ENCODE peak calls at places on chromosomes 2 and 18, in four cellular contexts. J is epithelial cell of esophagus, N is WTC11, S is HepG2. X is an unnamed sample.

GRCh38 chr18:70422061-70422965 is 133.5 kb downstream of the SOCS6 start:
- DNase-seq in J (peak; percentile 86), N (no peak), S (peak; percentile 35), X (peak; percentile 93)

GRCh38 chr2:179460530-179460929 is 195.9 kb upstream of the SESTD1 start:
- DNase-seq in S (peak; percentile 58), J (peak; percentile 92), N (no peak), X (peak; percentile 96)

GRCh38 chr2:1864981-1865421 is 120.7 kb upstream of the PXDN start:
- DNase-seq in N (peak; percentile 43), J (no peak), S (no peak), X (no peak)

GRCh38 chr2:11863103-11863502 is 116.7 kb downstream of the LPIN1 start:
- DNase-seq in S (no peak), N (no peak), J (no peak), X (no peak)

GRCh38 chr2:7572460-7572859 is 655.2 kb downstream of the RNF144A start:
- DNase-seq in N (no peak), J (no peak), S (no peak), X (no peak)

GRCh38 chr2:201404699-201405275 is 46.5 kb downstream of the TRAK2 start:
- DNase-seq in J (no peak), N (no peak), S (no peak), X (no peak)

GRCh38 chr2:144414324-144414845 is 105.5 kb downstream of the ZEB2 start:
- DNase-seq in S (no peak), N (no peak), J (peak; percentile 92), X (peak; percentile 97)

GRCh38 chr2:70450641-70451250 is 102.9 kb downstream of the TGFA start:
- DNase-seq in N (no peak), S (no peak), J (no peak), X (no peak)

GRCh38 chr18:56112013-56112749 is 524.2 kb upstream of the TCF4 start:
- DNase-seq in S (no peak), N (no peak), J (peak; percentile 70), X (peak; percentile 75)

GRCh38 chr2:137927846-137928245 is 36.4 kb upstream of the HNMT start:
- DNase-seq in N (no peak), J (no peak), S (no peak), X (no peak)

GRCh38 chr18:39589496-39589895 is 2023.9 kb upstream of the CELF4 start:
- DNase-seq in N (no peak), S (no peak), J (no peak), X (no peak)

GRCh38 chr2:109369671-109370191 is 240.7 kb downstream of the SH3RF3 start:
- DNase-seq in S (no peak), N (no peak), J (no peak), X (no peak)

GRCh38 chr2:115160523-115161521 is 718.4 kb downstream of the DPP10 start:
- DNase-seq in N (peak; percentile 36), J (no peak), S (peak; percentile 8), X (no peak)

GRCh38 chr18:45879681-45880655 is 54.5 kb downstream of the SIGLEC15 start:
- DNase-seq in N (peak; percentile 83), J (peak; percentile 60), S (peak; percentile 34), X (peak; percentile 65)

GRCh38 chr2:42026332-42026731 is 21.5 kb upstream of the PKDCC start:
- DNase-seq in J (no peak), S (no peak), N (no peak), X (no peak)

GRCh38 chr18:70377317-70377799 is 88.5 kb downstream of the SOCS6 start:
- DNase-seq in J (no peak), S (peak; percentile 93), N (no peak), X (no peak)

GRCh38 chr2:163187119-163187518 is 348.6 kb upstream of the KCNH7 start:
- DNase-seq in N (no peak), J (no peak), S (no peak), X (no peak)

GRCh38 chr2:202102425-202103005 is 29.5 kb downstream of the KIAA2012 start:
- DNase-seq in N (no peak), S (no peak), J (no peak), X (no peak)

GRCh38 chr2:32788106-32788505 is 158.6 kb upstream of the LTBP1 start:
- DNase-seq in S (no peak), J (no peak), N (no peak), X (no peak)

GRCh38 chr18:48581206-48581605 is 42.4 kb downstream of the CTIF start:
- DNase-seq in J (no peak), N (no peak), S (no peak), X (no peak)

GRCh38 chr2:12424219-12424618 is 292.5 kb upstream of the TRIB2 start:
- DNase-seq in N (no peak), S (no peak), J (peak; percentile 31), X (no peak)

GRCh38 chr2:25354116-25354515 is 12.4 kb upstream of the DNMT3A start:
- DNase-seq in N (no peak), J (no peak), S (no peak), X (no peak)

GRCh38 chr2:56741601-56742102 is 557.9 kb downstream of the CCDC85A start:
- DNase-seq in N (no peak), S (peak; percentile 18), J (peak; percentile 91), X (peak; percentile 71)

DNA sequence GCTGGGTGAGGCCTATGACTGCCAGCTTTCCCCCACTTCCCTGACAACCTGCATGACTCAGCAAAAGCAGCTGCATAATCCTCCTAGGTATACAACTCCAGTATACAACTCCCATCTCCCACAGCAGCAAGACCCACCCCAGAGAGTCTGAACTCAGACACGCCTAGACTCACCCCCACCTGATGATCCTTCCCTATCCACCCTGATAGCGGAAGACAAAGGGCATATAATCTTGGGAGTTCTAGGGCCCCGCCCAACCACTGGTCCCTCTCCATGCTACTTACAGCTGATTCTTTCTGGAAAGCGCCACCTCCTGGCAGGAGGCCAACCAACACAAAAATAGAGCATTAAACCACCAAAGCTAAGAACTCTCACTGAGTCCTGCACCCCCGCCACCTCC is 296.5 kb downstream of the DCC start:
- DNase-seq in J (no peak), N (peak; percentile 59), S (peak; percentile 1), X (no peak)
- TF ChIP-seq CTCF in J (no peak), N (no peak), S (no peak), X (no peak)

GRCh38 chr2:66573412-66573811 is 138.5 kb downstream of the MEIS1 start:
- DNase-seq in S (no peak), J (peak; percentile 75), N (peak; percentile 35), X (peak; percentile 37)

GRCh38 chr2:66576381-66577330 is 141.7 kb downstream of the MEIS1 start:
- DNase-seq in S (peak; percentile 44), J (peak; percentile 59), N (peak; percentile 26), X (peak; percentile 79)

GRCh38 chr2:66575625-66576371 is 140.9 kb downstream of the MEIS1 start:
- DNase-seq in S (no peak), N (peak; percentile 55), J (peak; percentile 36), X (peak; percentile 70)

GRCh38 chr2:66573866-66574265 is 138.9 kb downstream of the MEIS1 start:
- DNase-seq in N (peak; percentile 36), S (no peak), J (no peak), X (peak; percentile 49)

GRCh38 chr2:66574701-66575624 is 140.0 kb downstream of the MEIS1 start:
- DNase-seq in S (peak; percentile 57), N (peak; percentile 79), J (peak; percentile 76), X (peak; percentile 91)
- TF ChIP-seq CTCF in S (peak; percentile 86), N (no peak), J (peak; percentile 53), X (peak; percentile 69)

DNA sequence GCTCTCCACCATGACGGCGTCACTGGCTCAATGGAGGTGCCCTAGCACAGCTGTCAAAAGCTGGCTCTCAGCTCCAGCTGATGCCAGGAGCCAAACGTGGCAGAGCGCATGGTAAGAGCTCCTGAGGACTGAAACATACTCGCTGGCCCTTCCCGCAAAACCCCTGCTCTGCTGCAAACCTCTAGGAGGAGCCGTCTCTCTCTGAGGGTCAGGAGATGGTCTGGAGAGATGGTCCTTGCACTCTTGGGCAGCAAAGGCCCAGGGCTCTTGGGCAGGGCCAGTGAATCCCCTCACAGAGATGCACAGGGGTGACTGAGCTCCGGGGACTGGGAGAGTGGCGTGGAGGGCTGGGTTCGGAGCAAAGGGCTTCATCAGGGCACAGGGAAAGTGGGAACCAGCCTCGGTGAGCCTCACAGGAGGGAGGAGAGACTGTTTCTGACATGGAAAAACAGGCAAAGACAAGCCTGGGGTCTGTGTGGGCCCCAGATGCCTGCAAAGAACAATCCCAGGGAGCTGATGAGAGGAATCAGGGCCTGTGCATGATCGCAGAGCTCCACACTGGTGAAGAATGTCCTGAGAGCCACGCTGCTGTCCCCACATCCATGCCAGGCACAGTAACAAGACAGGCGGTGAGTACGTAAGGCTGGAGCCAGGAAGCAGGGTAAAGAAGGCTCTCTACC is 17.2 kb downstream of the SNORC start:
- DNase-seq in N (peak; percentile 48), J (no peak), S (no peak), X (no peak)
- TF ChIP-seq CTCF in N (no peak), J (no peak), S (peak; percentile 54), X (peak; percentile 14)

GRCh38 chr2:105454801-105455485 is 56.1 kb upstream of the FHL2 start:
- DNase-seq in J (peak; percentile 82), N (peak; percentile 61), S (peak; percentile 55), X (peak; percentile 61)
- TF ChIP-seq CTCF in J (peak; percentile 55), N (no peak), S (peak; percentile 19), X (peak; percentile 37)

DNA sequence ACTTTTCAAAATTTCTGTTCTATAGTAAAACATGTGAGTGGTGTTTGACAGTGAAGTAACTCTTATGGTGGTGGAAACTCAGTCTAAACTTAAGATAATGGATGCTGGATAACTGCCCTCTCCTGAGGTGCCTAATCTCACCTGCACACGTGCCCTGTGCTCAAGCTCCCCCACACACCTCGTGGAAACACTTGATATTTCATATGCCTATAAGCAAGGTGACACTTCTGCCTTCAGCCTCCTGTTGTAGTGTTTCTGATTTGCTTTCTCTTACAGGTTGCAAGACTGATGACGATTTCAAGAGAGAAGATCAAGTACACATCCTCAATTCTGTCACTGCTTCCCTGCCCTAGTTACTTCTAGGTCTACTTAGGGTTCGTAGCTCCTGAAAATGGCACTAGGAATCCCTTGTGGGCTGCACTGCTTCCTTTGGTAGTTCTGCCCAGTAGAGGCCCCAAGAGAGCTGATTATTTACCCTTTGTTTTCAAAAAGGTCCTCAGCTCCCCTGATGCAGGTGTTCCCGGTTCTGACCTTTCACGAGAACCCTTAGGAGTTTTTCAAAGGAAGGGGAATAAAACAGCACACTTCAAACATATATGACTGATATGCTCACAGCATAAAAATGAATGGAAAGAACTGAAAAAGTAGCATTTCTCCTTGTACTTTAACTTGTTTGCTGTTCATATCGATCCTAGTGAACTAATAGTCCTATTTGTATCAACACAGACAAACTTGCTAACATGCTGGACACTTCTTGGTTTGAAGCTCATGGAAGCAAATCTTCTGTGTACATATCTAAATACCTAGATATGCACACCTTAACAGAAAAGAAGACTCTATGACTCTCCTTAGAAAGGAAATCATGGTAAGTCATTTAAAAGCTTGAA is 6.7 kb downstream of the CAVIN2 start:
- DNase-seq in J (no peak), N (no peak), S (no peak), X (no peak)
- TF ChIP-seq CTCF in J (no peak), N (no peak), S (peak; percentile 52), X (no peak)

GRCh38 chr2:155209696-155210449 is 511.4 kb downstream of the KCNJ3 start:
- DNase-seq in S (no peak), J (no peak), N (no peak), X (no peak)
- TF ChIP-seq CTCF in S (no peak), J (no peak), N (no peak), X (no peak)

GRCh38 chr2:19377717-19378116 is 19.3 kb upstream of the OSR1 start:
- DNase-seq in S (no peak), J (no peak), N (no peak), X (no peak)
- TF ChIP-seq CTCF in S (peak; percentile 44), J (no peak), N (no peak), X (peak; percentile 9)